ENCODE peak calls at places on chromosomes 7 and 10, in five cellular contexts. H is GM10248, R is lower leg skin, A is lung, K is IMR-90. W is an unnamed sample.

GRCh38 chr7:156123362-156123761 is 311.1 kb upstream of the SHH start:
- DNase-seq in H (no peak), R (no peak), A (no peak), K (no peak), W (peak)

GRCh38 chr7:44769381-44770209 is 20.9 kb downstream of the ZMIZ2 start:
- DNase-seq in H (peak), R (no peak), A (no peak), K (peak), W (no peak)

GRCh38 chr10:71799785-71800453 is 26.6 kb upstream of the VSIR start:
- DNase-seq in H (no peak), R (no peak), A (no peak), K (no peak), W (no peak)

GRCh38 chr10:74730246-74730645 is 96.2 kb upstream of the KAT6B start:
- DNase-seq in H (no peak), R (no peak), A (no peak), K (no peak), W (no peak)

GRCh38 chr10:98536551-98536950 is 89.8 kb upstream of the HPS1 start:
- DNase-seq in H (no peak), R (no peak), A (no peak), K (peak), W (no peak)

GRCh38 chr10:80477813-80478212 is 23.7 kb downstream of the TSPAN14 start:
- DNase-seq in H (no peak), R (peak), A (no peak), K (peak), W (no peak)

GRCh38 chr10:91242940-91243339 is 22.5 kb downstream of the PCGF5 start:
- DNase-seq in H (no peak), R (no peak), A (no peak), K (peak), W (no peak)

GRCh38 chr7:157253850-157254249 is 83.0 kb upstream of the DNAJB6 start:
- DNase-seq in H (no peak), R (peak), A (peak), K (no peak), W (no peak)

GRCh38 chr7:137418841-137419240 is 75.3 kb upstream of the PTN start:
- DNase-seq in H (no peak), R (no peak), A (no peak), K (no peak), W (no peak)

GRCh38 chr7:21361413-21362130 is 66.3 kb upstream of the SP4 start:
- DNase-seq in H (no peak), R (no peak), A (no peak), K (no peak), W (no peak)

GRCh38 chr10:99906470-99906869 is 103.3 kb downstream of the DNMBP start:
- DNase-seq in H (no peak), R (peak), A (no peak), K (peak), W (no peak)

GRCh38 chr7:93044147-93044810 is 73.5 kb downstream of the SAMD9 start:
- DNase-seq in H (no peak), R (no peak), A (no peak), K (peak), W (no peak)

GRCh38 chr10:125155669-125156068 is 4.7 kb downstream of the CTBP2 start:
- DNase-seq in H (no peak), R (peak), A (no peak), K (no peak), W (no peak)

GRCh38 chr10:12540341-12540781 is 191.0 kb downstream of the CAMK1D start:
- DNase-seq in H (no peak), R (no peak), A (no peak), K (peak), W (no peak)

GRCh38 chr7:1081931-1082401 is 5.9 kb upstream of the GPER1 start:
- DNase-seq in H (no peak), R (no peak), A (no peak), K (peak), W (no peak)

GRCh38 chr10:46097576-46098317 is 51.7 kb upstream of the MSMB start:
- DNase-seq in H (no peak), R (no peak), A (no peak), K (no peak), W (peak)

GRCh38 chr10:112774210-112774609 is 175.8 kb upstream of the TCF7L2 start:
- DNase-seq in H (no peak), R (no peak), A (no peak), K (no peak), W (no peak)

GRCh38 chr7:98881561-98882315 is 3.4 kb downstream of the TRRAP start:
- DNase-seq in H (no peak), R (peak), A (no peak), K (no peak), W (no peak)

GRCh38 chr7:99331002-99331401 is 5.3 kb downstream of the ARPC1A start:
- DNase-seq in H (no peak), R (peak), A (no peak), K (no peak), W (no peak)

GRCh38 chr10:80473692-80474596 is 19.8 kb downstream of the TSPAN14 start:
- DNase-seq in H (no peak), R (peak), A (no peak), K (peak), W (no peak)

GRCh38 chr10:12563489-12563888 is 214.1 kb downstream of the CAMK1D start:
- DNase-seq in H (no peak), R (no peak), A (no peak), K (no peak), W (no peak)

GRCh38 chr7:138243430-138243829 is 167.2 kb downstream of the AKR1D1 start:
- DNase-seq in H (no peak), R (no peak), A (no peak), K (no peak), W (no peak)

GRCh38 chr10:79146611-79147130 is 77.9 kb downstream of the ZMIZ1 start:
- DNase-seq in H (no peak), R (peak), A (peak), K (peak), W (no peak)
- TF ChIP-seq CTCF in H (no peak), R (no peak), A (no peak), K (no peak), W (no peak)

GRCh38 chr7:20197837-20198236 is 19.3 kb downstream of the MACC1 start:
- DNase-seq in H (no peak), R (no peak), A (no peak), K (no peak), W (no peak)

GRCh38 chr7:20193242-20193777 is 23.9 kb downstream of the MACC1 start:
- DNase-seq in H (peak), R (no peak), A (no peak), K (peak), W (no peak)

GRCh38 chr7:20193873-20194272 is 23.3 kb downstream of the MACC1 start:
- DNase-seq in H (no peak), R (no peak), A (no peak), K (no peak), W (no peak)

GRCh38 chr7:20197125-20197524 is 20.1 kb downstream of the MACC1 start:
- DNase-seq in H (no peak), R (no peak), A (no peak), K (peak), W (no peak)

GRCh38 chr7:20194586-20194985 is 22.6 kb downstream of the MACC1 start:
- DNase-seq in H (no peak), R (no peak), A (no peak), K (no peak), W (no peak)
- TF ChIP-seq CTCF in H (no peak), R (no peak), A (no peak), K (no peak), W (no peak)

GRCh38 chr7:48337012-48337621 is 165.9 kb downstream of the ABCA13 start:
- DNase-seq in H (no peak), R (no peak), A (no peak), K (peak), W (no peak)
- TF ChIP-seq CTCF in H (no peak), R (no peak), A (no peak), K (peak), W (no peak)

DNA sequence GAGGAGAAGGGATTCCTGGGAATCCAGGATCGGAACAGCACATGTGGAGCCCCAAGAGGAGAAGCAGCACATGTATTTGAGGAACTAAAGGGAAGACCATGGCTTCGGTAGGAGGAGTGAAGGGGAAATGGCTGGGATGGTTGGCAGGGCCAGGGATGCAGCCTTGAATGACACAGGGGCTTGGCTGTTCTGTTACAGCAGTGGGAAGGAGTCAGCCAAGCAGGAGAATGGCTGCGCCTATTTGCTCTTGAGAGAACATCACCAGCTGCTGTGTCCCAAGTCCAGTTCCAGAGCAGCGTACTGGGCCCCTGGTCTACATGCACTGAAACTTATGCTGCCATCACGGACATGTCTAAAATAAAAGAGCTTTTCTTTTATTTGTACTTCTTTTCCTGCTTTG is 130.0 kb downstream of the PLPP4 start:
- DNase-seq in H (no peak), R (no peak), A (no peak), K (no peak), W (peak)
- TF ChIP-seq CTCF in H (no peak), R (no peak), A (no peak), K (no peak), W (no peak)

DNA sequence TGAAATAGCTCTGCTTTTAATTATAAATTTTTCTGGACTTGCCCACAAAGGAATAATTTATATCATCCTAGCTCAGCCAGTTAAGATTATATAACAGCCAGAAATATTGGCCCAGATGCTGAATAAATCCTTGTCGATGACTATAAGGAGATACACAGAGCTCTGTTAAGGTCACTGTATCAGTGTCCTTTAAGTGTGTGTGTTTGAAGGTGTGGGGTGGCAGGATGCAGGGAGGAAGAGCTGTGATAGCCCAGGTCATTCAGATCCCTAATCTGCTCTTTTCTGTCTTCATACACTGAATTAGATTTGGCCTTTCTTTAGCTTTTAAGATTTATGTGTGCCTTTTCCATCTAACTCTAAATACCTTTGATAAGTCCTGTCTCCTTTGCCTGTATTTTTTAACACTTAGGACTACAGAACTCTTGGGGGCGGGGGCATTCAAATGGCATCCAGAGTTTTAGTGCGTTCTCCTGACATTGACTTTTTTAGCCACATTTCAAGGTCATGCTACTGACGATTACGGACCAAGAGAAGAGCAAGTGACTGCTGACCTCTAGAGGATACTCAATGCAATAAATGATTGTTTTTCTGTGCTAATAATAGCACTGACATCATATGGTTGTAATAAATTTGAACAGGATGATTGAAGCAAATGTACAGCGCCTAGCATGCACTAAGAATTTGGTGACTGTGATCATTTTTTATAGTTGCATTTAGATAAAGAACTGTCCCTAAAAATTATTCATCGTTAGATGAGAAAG is 172.3 kb downstream of the CACNB2 start:
- DNase-seq in H (peak), R (no peak), A (no peak), K (peak), W (no peak)
- TF ChIP-seq CTCF in H (peak), R (no peak), A (peak), K (peak), W (no peak)

GRCh38 chr10:59957975-59958374 is 51.6 kb upstream of the CCDC6 start:
- DNase-seq in H (no peak), R (no peak), A (no peak), K (no peak), W (no peak)

GRCh38 chr10:59962755-59963154 is 56.4 kb upstream of the CCDC6 start:
- DNase-seq in H (no peak), R (no peak), A (no peak), K (no peak), W (no peak)

GRCh38 chr10:59959619-59960018 is 53.3 kb upstream of the CCDC6 start:
- DNase-seq in H (no peak), R (no peak), A (no peak), K (no peak), W (no peak)

GRCh38 chr10:59958882-59959281 is 52.5 kb upstream of the CCDC6 start:
- DNase-seq in H (no peak), R (no peak), A (no peak), K (no peak), W (no peak)

GRCh38 chr10:59960751-59961150 is 54.4 kb upstream of the CCDC6 start:
- DNase-seq in H (no peak), R (no peak), A (no peak), K (no peak), W (no peak)
- TF ChIP-seq CTCF in H (no peak), R (no peak), A (no peak), K (no peak), W (no peak)

DNA sequence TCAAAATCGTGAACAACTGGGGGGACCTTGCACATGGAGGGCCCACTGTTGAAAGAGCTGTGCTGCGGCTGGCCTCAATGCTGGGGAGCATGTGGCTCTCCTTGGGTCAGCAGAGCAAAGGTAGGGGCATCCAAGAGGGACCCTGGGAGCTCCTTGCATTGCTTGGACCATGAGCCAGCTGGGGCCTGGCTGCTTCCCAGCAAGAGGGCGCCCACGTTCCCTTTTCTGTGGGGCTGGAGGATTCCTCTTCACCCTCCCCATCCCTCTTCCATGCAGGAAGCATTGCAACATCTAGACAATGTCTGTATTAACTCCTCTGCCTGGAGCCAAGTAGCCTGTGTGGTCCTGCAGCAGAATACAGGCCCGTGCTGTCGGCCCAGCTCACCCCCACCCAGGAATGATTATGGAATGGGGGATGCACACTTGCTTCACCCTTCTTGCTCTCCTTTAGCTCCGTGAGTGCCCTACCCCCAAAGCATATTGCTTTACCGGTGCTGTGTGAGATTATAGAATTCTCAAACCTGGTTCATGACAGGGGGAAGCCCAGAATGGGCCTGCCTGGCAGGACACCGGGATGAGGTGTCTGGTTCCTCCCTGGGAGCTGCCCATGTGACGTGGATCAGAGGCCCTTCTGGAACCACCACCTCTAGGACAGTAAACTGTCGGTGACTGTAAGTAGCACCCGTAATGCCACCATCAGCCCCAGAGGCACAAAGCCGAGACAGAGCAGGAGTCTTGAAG is 61.9 kb downstream of the SYPL1 start:
- DNase-seq in H (no peak), R (no peak), A (no peak), K (peak), W (no peak)
- TF ChIP-seq CTCF in H (no peak), R (no peak), A (no peak), K (peak), W (no peak)

GRCh38 chr7:50315739-50316671 is 11.5 kb downstream of the IKZF1 start:
- DNase-seq in H (no peak), R (no peak), A (no peak), K (no peak), W (no peak)

GRCh38 chr7:50315193-50315592 is 10.7 kb downstream of the IKZF1 start:
- DNase-seq in H (no peak), R (no peak), A (no peak), K (no peak), W (no peak)

GRCh38 chr7:50317221-50317678 is 12.7 kb downstream of the IKZF1 start:
- DNase-seq in H (peak), R (no peak), A (no peak), K (no peak), W (no peak)

GRCh38 chr7:50314778-50315177 is 10.3 kb downstream of the IKZF1 start:
- DNase-seq in H (no peak), R (no peak), A (no peak), K (no peak), W (no peak)

GRCh38 chr7:50317697-50318640 is 13.5 kb downstream of the IKZF1 start:
- DNase-seq in H (no peak), R (no peak), A (no peak), K (no peak), W (no peak)
- TF ChIP-seq CTCF in H (no peak), R (no peak), A (no peak), K (no peak), W (no peak)